ENCODE peak calls at places on chromosomes 1 and 21, in seven cellular contexts. One of them, this sample, is unnamed.

GRCh38 chr1:181541947-181542346 is 58.6 kb downstream of the CACNA1E start:
- DNase-seq in heart right ventricle: no peak
- DNase-seq in mesendoderm: peak; percentile 26
- DNase-seq in CD4-positive, alpha-beta memory T cell: no peak
- DNase-seq in IMR-90: peak; percentile 4
- DNase-seq in cardiac muscle cell: peak; percentile 19
- DNase-seq in SJSA1: no peak
- DNase-seq in this sample: no peak

GRCh38 chr1:24081190-24081589 is 30.7 kb downstream of the MYOM3 start:
- DNase-seq in heart right ventricle: no peak
- DNase-seq in mesendoderm: no peak
- DNase-seq in CD4-positive, alpha-beta memory T cell: no peak
- DNase-seq in IMR-90: no peak
- DNase-seq in cardiac muscle cell: no peak
- DNase-seq in SJSA1: no peak
- DNase-seq in this sample: no peak

GRCh38 chr1:212040629-212041028 is 5.1 kb downstream of the DTL start:
- DNase-seq in heart right ventricle: no peak
- DNase-seq in mesendoderm: no peak
- DNase-seq in CD4-positive, alpha-beta memory T cell: no peak
- DNase-seq in IMR-90: no peak
- DNase-seq in cardiac muscle cell: no peak
- DNase-seq in SJSA1: no peak
- DNase-seq in this sample: no peak

GRCh38 chr1:12124693-12125421 is 41.9 kb upstream of the TNFRSF1B start:
- DNase-seq in heart right ventricle: peak; percentile 77
- DNase-seq in mesendoderm: peak; percentile 68
- DNase-seq in CD4-positive, alpha-beta memory T cell: peak; percentile 74
- DNase-seq in IMR-90: peak; percentile 65
- DNase-seq in cardiac muscle cell: peak; percentile 86
- DNase-seq in SJSA1: peak; percentile 74
- DNase-seq in this sample: peak; percentile 73

GRCh38 chr1:97427371-97427770 is 493.5 kb downstream of the DPYD start:
- DNase-seq in heart right ventricle: no peak
- DNase-seq in mesendoderm: no peak
- DNase-seq in CD4-positive, alpha-beta memory T cell: no peak
- DNase-seq in IMR-90: no peak
- DNase-seq in cardiac muscle cell: peak; percentile 18
- DNase-seq in SJSA1: no peak
- DNase-seq in this sample: no peak

GRCh38 chr21:26405735-26406361 is 167.2 kb downstream of the CYYR1 start:
- DNase-seq in heart right ventricle: no peak
- DNase-seq in mesendoderm: peak; percentile 84
- DNase-seq in CD4-positive, alpha-beta memory T cell: no peak
- DNase-seq in IMR-90: peak; percentile 72
- DNase-seq in cardiac muscle cell: peak; percentile 83
- DNase-seq in SJSA1: no peak
- DNase-seq in this sample: no peak

GRCh38 chr1:193538690-193539089 is 352.3 kb upstream of the B3GALT2 start:
- DNase-seq in heart right ventricle: no peak
- DNase-seq in mesendoderm: no peak
- DNase-seq in CD4-positive, alpha-beta memory T cell: peak; percentile 41
- DNase-seq in IMR-90: no peak
- DNase-seq in cardiac muscle cell: no peak
- DNase-seq in SJSA1: no peak
- DNase-seq in this sample: no peak

GRCh38 chr1:195899762-195900352 is 708.4 kb downstream of the KCNT2 start:
- DNase-seq in heart right ventricle: no peak
- DNase-seq in mesendoderm: peak; percentile 3
- DNase-seq in CD4-positive, alpha-beta memory T cell: no peak
- DNase-seq in IMR-90: peak; percentile 74
- DNase-seq in cardiac muscle cell: peak; percentile 0
- DNase-seq in SJSA1: no peak
- DNase-seq in this sample: no peak

GRCh38 chr1:206002833-206003532 is at the start of gene RAB7B:
- DNase-seq in heart right ventricle: peak; percentile 53
- DNase-seq in mesendoderm: no peak
- DNase-seq in CD4-positive, alpha-beta memory T cell: no peak
- DNase-seq in IMR-90: peak; percentile 76
- DNase-seq in cardiac muscle cell: peak; percentile 84
- DNase-seq in SJSA1: peak; percentile 34
- DNase-seq in this sample: peak; percentile 64

GRCh38 chr1:154859151-154859785 is 10.8 kb downstream of the KCNN3 start:
- DNase-seq in heart right ventricle: no peak
- DNase-seq in mesendoderm: no peak
- DNase-seq in CD4-positive, alpha-beta memory T cell: no peak
- DNase-seq in IMR-90: no peak
- DNase-seq in cardiac muscle cell: no peak
- DNase-seq in SJSA1: no peak
- DNase-seq in this sample: no peak

GRCh38 chr1:2554621-2555387 is 1.4 kb upstream of the TNFRSF14 start:
- DNase-seq in heart right ventricle: no peak
- DNase-seq in mesendoderm: peak; percentile 19
- DNase-seq in CD4-positive, alpha-beta memory T cell: peak; percentile 52
- DNase-seq in IMR-90: no peak
- DNase-seq in cardiac muscle cell: peak; percentile 29
- DNase-seq in SJSA1: no peak
- DNase-seq in this sample: no peak

GRCh38 chr1:8926707-8927694 is 18.7 kb upstream of the CA6 start:
- DNase-seq in heart right ventricle: no peak
- DNase-seq in mesendoderm: no peak
- DNase-seq in CD4-positive, alpha-beta memory T cell: no peak
- DNase-seq in IMR-90: no peak
- DNase-seq in cardiac muscle cell: no peak
- DNase-seq in SJSA1: no peak
- DNase-seq in this sample: no peak

GRCh38 chr1:17020502-17020901 is 8.8 kb upstream of the ATP13A2 start:
- DNase-seq in heart right ventricle: no peak
- DNase-seq in mesendoderm: no peak
- DNase-seq in CD4-positive, alpha-beta memory T cell: no peak
- DNase-seq in IMR-90: no peak
- DNase-seq in cardiac muscle cell: no peak
- DNase-seq in SJSA1: no peak
- DNase-seq in this sample: no peak

GRCh38 chr21:42671778-42672593 is 18.6 kb downstream of the PDE9A start:
- DNase-seq in heart right ventricle: no peak
- DNase-seq in mesendoderm: no peak
- DNase-seq in CD4-positive, alpha-beta memory T cell: no peak
- DNase-seq in IMR-90: no peak
- DNase-seq in cardiac muscle cell: no peak
- DNase-seq in SJSA1: peak; percentile 64
- DNase-seq in this sample: no peak

GRCh38 chr1:88736633-88737248 is 52.7 kb downstream of the PKN2 start:
- DNase-seq in heart right ventricle: no peak
- DNase-seq in mesendoderm: peak; percentile 87
- DNase-seq in CD4-positive, alpha-beta memory T cell: no peak
- DNase-seq in IMR-90: peak; percentile 55
- DNase-seq in cardiac muscle cell: peak; percentile 68
- DNase-seq in SJSA1: peak; percentile 45
- DNase-seq in this sample: no peak

GRCh38 chr1:147787765-147788164 is 27.4 kb upstream of the GJA5 start:
- DNase-seq in heart right ventricle: no peak
- DNase-seq in mesendoderm: no peak
- DNase-seq in CD4-positive, alpha-beta memory T cell: no peak
- DNase-seq in IMR-90: no peak
- DNase-seq in cardiac muscle cell: no peak
- DNase-seq in SJSA1: no peak
- DNase-seq in this sample: no peak

GRCh38 chr1:147478556-147478955 is 62.7 kb upstream of the BCL9 start:
- DNase-seq in heart right ventricle: no peak
- DNase-seq in mesendoderm: no peak
- DNase-seq in CD4-positive, alpha-beta memory T cell: no peak
- DNase-seq in IMR-90: no peak
- DNase-seq in cardiac muscle cell: no peak
- DNase-seq in SJSA1: no peak
- DNase-seq in this sample: no peak

GRCh38 chr1:29332204-29332603 is 95.9 kb downstream of the PTPRU start:
- DNase-seq in heart right ventricle: no peak
- DNase-seq in mesendoderm: peak; percentile 84
- DNase-seq in CD4-positive, alpha-beta memory T cell: no peak
- DNase-seq in IMR-90: peak; percentile 21
- DNase-seq in cardiac muscle cell: peak; percentile 56
- DNase-seq in SJSA1: no peak
- DNase-seq in this sample: no peak

GRCh38 chr1:192358822-192359221 is 42.0 kb downstream of the RGS21 start:
- DNase-seq in heart right ventricle: no peak
- DNase-seq in mesendoderm: no peak
- DNase-seq in CD4-positive, alpha-beta memory T cell: no peak
- DNase-seq in IMR-90: no peak
- DNase-seq in cardiac muscle cell: no peak
- DNase-seq in SJSA1: no peak
- DNase-seq in this sample: no peak

GRCh38 chr1:161899091-161899490 is 124.6 kb downstream of the OLFML2B start:
- DNase-seq in heart right ventricle: no peak
- DNase-seq in mesendoderm: no peak
- DNase-seq in CD4-positive, alpha-beta memory T cell: no peak
- DNase-seq in IMR-90: no peak
- DNase-seq in cardiac muscle cell: no peak
- DNase-seq in SJSA1: no peak
- DNase-seq in this sample: no peak

GRCh38 chr1:156467385-156467784 is 33.2 kb downstream of the MEF2D start:
- DNase-seq in heart right ventricle: no peak
- DNase-seq in mesendoderm: no peak
- DNase-seq in CD4-positive, alpha-beta memory T cell: no peak
- DNase-seq in IMR-90: no peak
- DNase-seq in cardiac muscle cell: no peak
- DNase-seq in SJSA1: no peak
- DNase-seq in this sample: no peak

GRCh38 chr1:165884009-165884689 is 56.7 kb downstream of the UCK2 start:
- DNase-seq in heart right ventricle: no peak
- DNase-seq in mesendoderm: peak; percentile 65
- DNase-seq in CD4-positive, alpha-beta memory T cell: no peak
- DNase-seq in IMR-90: no peak
- DNase-seq in cardiac muscle cell: no peak
- DNase-seq in SJSA1: no peak
- DNase-seq in this sample: no peak

GRCh38 chr1:198890531-198890930 is 251.7 kb downstream of the PTPRC start:
- DNase-seq in heart right ventricle: no peak
- DNase-seq in mesendoderm: no peak
- DNase-seq in CD4-positive, alpha-beta memory T cell: no peak
- DNase-seq in IMR-90: peak; percentile 71
- DNase-seq in cardiac muscle cell: peak; percentile 39
- DNase-seq in SJSA1: no peak
- DNase-seq in this sample: no peak

GRCh38 chr1:219279017-219279770 is 105.5 kb downstream of the LYPLAL1 start:
- DNase-seq in heart right ventricle: no peak
- DNase-seq in mesendoderm: no peak
- DNase-seq in CD4-positive, alpha-beta memory T cell: no peak
- DNase-seq in IMR-90: peak; percentile 73
- DNase-seq in cardiac muscle cell: peak; percentile 41
- DNase-seq in SJSA1: no peak
- DNase-seq in this sample: no peak

GRCh38 chr1:203147376-203147775 is 19.9 kb downstream of the ADORA1 start:
- DNase-seq in heart right ventricle: no peak
- DNase-seq in mesendoderm: no peak
- DNase-seq in CD4-positive, alpha-beta memory T cell: no peak
- DNase-seq in IMR-90: no peak
- DNase-seq in cardiac muscle cell: no peak
- DNase-seq in SJSA1: no peak
- DNase-seq in this sample: no peak

GRCh38 chr1:225654688-225655508 is 2.0 kb upstream of the ENAH start:
- DNase-seq in heart right ventricle: no peak
- DNase-seq in mesendoderm: no peak
- DNase-seq in CD4-positive, alpha-beta memory T cell: no peak
- DNase-seq in IMR-90: no peak
- DNase-seq in cardiac muscle cell: no peak
- DNase-seq in SJSA1: no peak
- DNase-seq in this sample: no peak
- H3K27ac ChIP-seq in heart right ventricle: peak overlapping the region; percentile 99
- H3K27ac ChIP-seq in mesendoderm: no peak overlapping the region
- H3K27ac ChIP-seq in CD4-positive, alpha-beta memory T cell: no peak overlapping the region
- H3K27ac ChIP-seq in IMR-90: peak overlapping the region; percentile 82
- H3K27ac ChIP-seq in cardiac muscle cell: peak overlapping the region; percentile 7
- H3K27ac ChIP-seq in SJSA1: peak overlapping the region; percentile 98
- H3K27ac ChIP-seq in this sample: peak overlapping the region; percentile 99

GRCh38 chr1:115647919-115648597 is 6.3 kb downstream of the VANGL1 start:
- DNase-seq in heart right ventricle: no peak
- DNase-seq in mesendoderm: no peak
- DNase-seq in CD4-positive, alpha-beta memory T cell: no peak
- DNase-seq in IMR-90: no peak
- DNase-seq in cardiac muscle cell: no peak
- DNase-seq in SJSA1: no peak
- DNase-seq in this sample: no peak
- H3K27ac ChIP-seq in heart right ventricle: no peak overlapping the region
- H3K27ac ChIP-seq in mesendoderm: peak overlapping the region; percentile 99
- H3K27ac ChIP-seq in CD4-positive, alpha-beta memory T cell: no peak overlapping the region
- H3K27ac ChIP-seq in IMR-90: no peak overlapping the region
- H3K27ac ChIP-seq in cardiac muscle cell: peak overlapping the region; percentile 86
- H3K27ac ChIP-seq in SJSA1: no peak overlapping the region
- H3K27ac ChIP-seq in this sample: no peak overlapping the region

GRCh38 chr21:43712268-43712942 is 6.5 kb upstream of the PDXK start:
- DNase-seq in heart right ventricle: no peak
- DNase-seq in mesendoderm: peak; percentile 79
- DNase-seq in CD4-positive, alpha-beta memory T cell: no peak
- DNase-seq in IMR-90: peak; percentile 32
- DNase-seq in cardiac muscle cell: no peak
- DNase-seq in SJSA1: no peak
- DNase-seq in this sample: no peak
- H3K27ac ChIP-seq in heart right ventricle: no peak overlapping the region
- H3K27ac ChIP-seq in mesendoderm: no peak overlapping the region
- H3K27ac ChIP-seq in CD4-positive, alpha-beta memory T cell: no peak overlapping the region
- H3K27ac ChIP-seq in IMR-90: no peak overlapping the region
- H3K27ac ChIP-seq in cardiac muscle cell: no peak overlapping the region
- H3K27ac ChIP-seq in SJSA1: peak overlapping the region; percentile 81
- H3K27ac ChIP-seq in this sample: no peak overlapping the region

DNA sequence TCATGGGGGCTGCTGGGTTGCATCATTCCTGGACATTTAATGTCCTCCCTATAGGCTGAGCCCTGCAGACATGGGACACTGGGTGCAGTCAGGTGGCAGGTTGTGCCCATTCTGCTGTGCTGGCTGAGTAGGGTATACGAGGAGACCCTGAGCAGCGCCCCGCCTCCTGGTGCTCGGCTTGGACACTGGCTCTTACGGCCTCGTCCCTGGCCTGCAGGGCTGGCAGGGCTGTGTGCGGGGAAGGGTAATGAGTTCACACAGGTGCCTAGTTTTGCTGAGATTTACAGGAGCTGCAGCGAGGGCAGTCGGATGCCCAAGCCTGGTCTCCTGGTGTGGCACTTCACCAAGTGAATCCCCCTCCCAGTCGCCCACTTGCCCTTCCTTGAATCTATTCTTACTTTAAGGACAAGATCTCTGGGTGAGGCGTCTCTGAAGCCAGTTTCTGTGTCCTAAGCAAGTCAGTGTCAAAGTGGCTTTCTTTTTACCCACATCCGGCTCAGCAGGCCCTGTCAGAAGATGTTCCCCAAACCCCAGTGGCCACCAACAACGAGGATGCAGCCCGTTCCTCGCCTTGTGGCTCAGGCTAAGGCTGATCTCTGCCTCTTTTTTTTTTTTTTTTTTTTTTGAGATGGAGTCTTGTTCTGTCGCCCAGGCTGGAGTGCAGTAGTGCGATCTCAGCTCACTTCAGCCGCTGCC is 73.2 kb downstream of the MAN1C1 start:
- DNase-seq in heart right ventricle: no peak
- DNase-seq in mesendoderm: no peak
- DNase-seq in CD4-positive, alpha-beta memory T cell: no peak
- DNase-seq in IMR-90: no peak
- DNase-seq in cardiac muscle cell: no peak
- DNase-seq in SJSA1: no peak
- DNase-seq in this sample: no peak
- H3K27ac ChIP-seq in heart right ventricle: peak overlapping the region; percentile 55
- H3K27ac ChIP-seq in mesendoderm: no peak overlapping the region
- H3K27ac ChIP-seq in CD4-positive, alpha-beta memory T cell: no peak overlapping the region
- H3K27ac ChIP-seq in IMR-90: no peak overlapping the region
- H3K27ac ChIP-seq in cardiac muscle cell: no peak overlapping the region
- H3K27ac ChIP-seq in SJSA1: no peak overlapping the region
- H3K27ac ChIP-seq in this sample: peak overlapping the region; percentile 68

GRCh38 chr1:164649146-164649545 is 90.2 kb downstream of the PBX1 start:
- DNase-seq in heart right ventricle: no peak
- DNase-seq in mesendoderm: no peak
- DNase-seq in CD4-positive, alpha-beta memory T cell: no peak
- DNase-seq in IMR-90: no peak
- DNase-seq in cardiac muscle cell: no peak
- DNase-seq in SJSA1: no peak
- DNase-seq in this sample: no peak
- H3K27ac ChIP-seq in heart right ventricle: no peak overlapping the region
- H3K27ac ChIP-seq in mesendoderm: no peak overlapping the region
- H3K27ac ChIP-seq in CD4-positive, alpha-beta memory T cell: no peak overlapping the region
- H3K27ac ChIP-seq in IMR-90: no peak overlapping the region
- H3K27ac ChIP-seq in cardiac muscle cell: peak overlapping the region; percentile 86
- H3K27ac ChIP-seq in SJSA1: no peak overlapping the region
- H3K27ac ChIP-seq in this sample: peak overlapping the region; percentile 11